ENCODE peak calls at places on chromosomes 12 and 14, in nine cellular contexts. Q, G, M, N, A, Y, T, B and K are unnamed samples.

GRCh38 chr12:7190268-7191055 is 976 bp downstream of the PEX5 start:
- DNase-seq in Q (peak), G (peak), M (peak), N (peak), A (peak), Y (peak), T (no peak), B (no peak), K (no peak)

GRCh38 chr14:97634786-97635185 is 837.6 kb downstream of the VRK1 start:
- DNase-seq in Q (no peak), G (no peak), M (no peak), N (no peak), A (no peak), Y (no peak), T (no peak), B (no peak), K (no peak)

GRCh38 chr12:80129895-80130535 is 30.7 kb downstream of the OTOGL start:
- DNase-seq in Q (no peak), G (peak), M (no peak), N (no peak), A (no peak), Y (no peak), T (no peak), B (no peak), K (no peak)

GRCh38 chr14:67420102-67420739 is 8.3 kb upstream of the PLEK2 start:
- DNase-seq in Q (peak), G (no peak), M (no peak), N (no peak), A (no peak), Y (no peak), T (no peak), B (no peak), K (no peak)

GRCh38 chr14:95981939-95982338 is 57.2 kb upstream of the C14orf132 start:
- DNase-seq in Q (no peak), G (no peak), M (no peak), N (no peak), A (no peak), Y (no peak), T (no peak), B (no peak), K (no peak)

GRCh38 chr12:102689701-102690100 is 209.3 kb upstream of the IGF1 start:
- DNase-seq in Q (no peak), G (no peak), M (no peak), N (no peak), A (no peak), Y (no peak), T (no peak), B (no peak), K (no peak)

GRCh38 chr12:111271674-111272418 is 97.0 kb downstream of the PHETA1 start:
- DNase-seq in Q (peak), G (no peak), M (no peak), N (no peak), A (no peak), Y (no peak), T (no peak), B (no peak), K (no peak)

GRCh38 chr12:19507823-19508222 is 68.5 kb downstream of the AEBP2 start:
- DNase-seq in Q (no peak), G (peak), M (no peak), N (no peak), A (no peak), Y (peak), T (no peak), B (no peak), K (peak)

GRCh38 chr14:54048311-54048710 is 91.7 kb upstream of the BMP4 start:
- DNase-seq in Q (no peak), G (no peak), M (no peak), N (no peak), A (no peak), Y (no peak), T (no peak), B (no peak), K (no peak)

GRCh38 chr14:94062344-94062904 is 18.6 kb downstream of the DDX24 start:
- DNase-seq in Q (no peak), G (no peak), M (no peak), N (no peak), A (peak), Y (no peak), T (no peak), B (no peak), K (no peak)

GRCh38 chr12:53684654-53685220 is 8.9 kb upstream of the ATP5MC2 start:
- DNase-seq in Q (no peak), G (no peak), M (no peak), N (no peak), A (no peak), Y (no peak), T (no peak), B (no peak), K (no peak)

GRCh38 chr12:48489012-48489411 is 6.7 kb downstream of the C12orf54 start:
- DNase-seq in Q (no peak), G (no peak), M (peak), N (no peak), A (peak), Y (no peak), T (no peak), B (no peak), K (no peak)

GRCh38 chr12:57738661-57739237 is at the start of gene AGAP2:
- DNase-seq in Q (no peak), G (no peak), M (no peak), N (no peak), A (no peak), Y (no peak), T (peak), B (no peak), K (no peak)

GRCh38 chr12:84727964-84728363 is 184.6 kb downstream of the SLC6A15 start:
- DNase-seq in Q (no peak), G (peak), M (no peak), N (no peak), A (peak), Y (no peak), T (no peak), B (no peak), K (no peak)

GRCh38 chr12:29241821-29242591 is 92.9 kb downstream of the FAR2 start:
- DNase-seq in Q (no peak), G (peak), M (peak), N (peak), A (peak), Y (peak), T (no peak), B (peak), K (peak)

GRCh38 chr14:54738009-54738408 is 164.6 kb downstream of the GCH1 start:
- DNase-seq in Q (no peak), G (no peak), M (no peak), N (no peak), A (no peak), Y (no peak), T (no peak), B (no peak), K (no peak)

GRCh38 chr14:92397839-92398564 is 75.0 kb downstream of the SLC24A4 start:
- DNase-seq in Q (no peak), G (no peak), M (no peak), N (no peak), A (no peak), Y (no peak), T (no peak), B (no peak), K (no peak)

GRCh38 chr12:15682826-15683225 is 106.4 kb downstream of the EPS8 start:
- DNase-seq in Q (no peak), G (no peak), M (no peak), N (no peak), A (peak), Y (no peak), T (no peak), B (no peak), K (no peak)

GRCh38 chr14:68808696-68809095 is 15.8 kb upstream of the ZFP36L1 start:
- DNase-seq in Q (no peak), G (no peak), M (no peak), N (no peak), A (no peak), Y (no peak), T (no peak), B (no peak), K (no peak)

GRCh38 chr12:66944365-66944764 is 265.5 kb upstream of the GRIP1 start:
- DNase-seq in Q (no peak), G (no peak), M (no peak), N (no peak), A (no peak), Y (no peak), T (no peak), B (no peak), K (no peak)

GRCh38 chr12:99130808-99131538 is 485.9 kb downstream of the APAF1 start:
- DNase-seq in Q (no peak), G (peak), M (peak), N (no peak), A (no peak), Y (peak), T (no peak), B (no peak), K (no peak)

GRCh38 chr14:29927596-29928341 is at the start of gene PRKD1:
- DNase-seq in Q (no peak), G (peak), M (no peak), N (peak), A (peak), Y (peak), T (peak), B (peak), K (no peak)

GRCh38 chr12:22083167-22083566 is 37.1 kb downstream of the CMAS start:
- DNase-seq in Q (peak), G (peak), M (peak), N (no peak), A (peak), Y (peak), T (no peak), B (no peak), K (no peak)

GRCh38 chr12:10584415-10584814 is 29.0 kb downstream of the MAGOHB start:
- DNase-seq in Q (no peak), G (no peak), M (no peak), N (no peak), A (no peak), Y (peak), T (no peak), B (no peak), K (no peak)

GRCh38 chr14:61355892-61356325 is 34.5 kb downstream of the PRKCH start:
- DNase-seq in Q (no peak), G (peak), M (no peak), N (peak), A (peak), Y (peak), T (no peak), B (peak), K (peak)

GRCh38 chr12:30752255-30752654 is 2.5 kb downstream of the CAPRIN2 start:
- DNase-seq in Q (no peak), G (no peak), M (no peak), N (no peak), A (no peak), Y (no peak), T (no peak), B (no peak), K (no peak)

GRCh38 chr12:94074216-94074969 is 74.0 kb upstream of the PLXNC1 start:
- DNase-seq in Q (no peak), G (peak), M (no peak), N (peak), A (no peak), Y (no peak), T (no peak), B (no peak), K (no peak)

GRCh38 chr12:19402743-19403400 is 36.4 kb upstream of the AEBP2 start:
- DNase-seq in Q (no peak), G (peak), M (no peak), N (peak), A (no peak), Y (peak), T (no peak), B (no peak), K (no peak)

DNA sequence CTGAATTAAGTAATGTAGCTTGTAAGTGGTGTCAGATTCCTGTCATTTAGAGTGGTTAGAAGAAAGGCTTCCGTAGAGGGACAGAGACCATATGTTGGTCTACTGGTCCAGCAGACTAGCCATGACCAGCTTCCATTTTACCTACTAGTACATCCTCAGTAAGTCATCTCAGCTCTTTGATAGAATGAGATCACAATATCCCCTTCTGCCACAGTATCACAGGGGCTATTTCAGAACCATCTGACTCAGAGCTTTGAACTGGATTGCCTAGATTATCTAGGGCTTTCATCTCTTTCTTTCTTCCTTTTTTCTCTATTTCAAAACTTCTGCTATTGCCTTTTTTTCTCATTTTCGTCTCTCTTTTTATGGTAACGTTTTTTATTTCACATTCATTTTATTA is 4.7 kb downstream of the ZDHHC17 start:
- DNase-seq in Q (no peak), G (no peak), M (no peak), N (no peak), A (no peak), Y (no peak), T (no peak), B (no peak), K (no peak)
- TF ChIP-seq CTCF in Q (no peak), G (no peak), M (no peak), N (no peak), A (no peak), Y (no peak), T (no peak), B (no peak), K (no peak)

GRCh38 chr12:126051611-126052107 is 986.4 kb downstream of the AACS start:
- DNase-seq in Q (no peak), G (peak), M (no peak), N (no peak), A (peak), Y (peak), T (no peak), B (no peak), K (no peak)
- TF ChIP-seq CTCF in Q (no peak), G (no peak), M (no peak), N (no peak), A (peak), Y (no peak), T (no peak), B (no peak), K (no peak)

GRCh38 chr14:38605193-38606114 is 349.6 kb upstream of the CLEC14A start:
- DNase-seq in Q (no peak), G (peak), M (no peak), N (no peak), A (no peak), Y (peak), T (no peak), B (no peak), K (no peak)
- TF ChIP-seq CTCF in Q (peak), G (no peak), M (no peak), N (no peak), A (no peak), Y (peak), T (peak), B (no peak), K (no peak)

DNA sequence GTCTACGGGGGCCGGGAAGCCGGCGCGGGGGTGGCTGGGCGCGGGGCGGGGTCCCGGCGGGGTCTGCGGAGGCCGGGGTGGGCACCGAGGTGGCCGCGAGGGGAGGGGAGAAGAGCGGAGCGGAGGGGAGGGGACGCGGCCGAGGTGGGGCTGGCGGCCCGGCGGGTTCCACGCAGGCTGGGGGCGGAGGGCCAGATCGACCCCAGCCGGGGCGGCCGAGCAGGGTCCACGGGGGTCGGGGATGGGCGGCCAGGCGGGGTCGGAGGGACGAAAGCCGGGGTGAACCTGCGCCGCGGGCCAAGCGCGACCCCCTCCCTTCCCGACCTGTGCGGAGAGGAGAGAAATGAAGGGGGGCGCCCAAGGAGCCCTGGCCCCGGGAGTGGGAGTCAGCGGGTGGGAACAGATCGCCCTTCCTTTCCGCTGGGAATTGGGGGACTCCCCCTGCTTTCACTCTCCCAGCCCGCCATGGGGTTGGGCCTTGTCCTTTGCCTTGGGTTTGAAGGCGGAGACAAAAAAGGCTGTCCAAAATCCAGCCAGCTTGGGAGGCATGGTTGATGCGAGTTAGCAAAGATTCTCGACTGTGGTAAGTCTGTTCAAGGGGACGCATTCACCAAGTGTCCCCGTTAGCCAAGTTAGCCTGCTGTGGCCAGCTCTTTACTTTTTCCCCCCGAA is 493 bp upstream of the CKAP4 start:
- DNase-seq in Q (peak), G (peak), M (peak), N (peak), A (peak), Y (peak), T (no peak), B (peak), K (no peak)
- TF ChIP-seq CTCF in Q (no peak), G (no peak), M (no peak), N (no peak), A (no peak), Y (no peak), T (no peak), B (no peak), K (no peak)

GRCh38 chr14:90383126-90383730 is 13.6 kb upstream of the CALM1 start:
- DNase-seq in Q (peak), G (peak), M (peak), N (peak), A (peak), Y (peak), T (peak), B (peak), K (peak)
- TF ChIP-seq CTCF in Q (peak), G (no peak), M (peak), N (no peak), A (no peak), Y (peak), T (no peak), B (no peak), K (no peak)

GRCh38 chr12:45655186-45655585 is 74.3 kb upstream of the ARID2 start:
- DNase-seq in Q (peak), G (peak), M (no peak), N (no peak), A (peak), Y (no peak), T (no peak), B (no peak), K (no peak)
- TF ChIP-seq CTCF in Q (peak), G (no peak), M (no peak), N (no peak), A (no peak), Y (no peak), T (no peak), B (no peak), K (no peak)

GRCh38 chr14:21070083-21070609 is at the start of gene ARHGEF40:
- DNase-seq in Q (peak), G (peak), M (peak), N (peak), A (peak), Y (peak), T (no peak), B (peak), K (no peak)

GRCh38 chr14:21068521-21069387 is 1.4 kb upstream of the ARHGEF40 start:
- DNase-seq in Q (peak), G (peak), M (peak), N (peak), A (peak), Y (peak), T (no peak), B (peak), K (no peak)

GRCh38 chr14:21069388-21070082 is 569 bp upstream of the ARHGEF40 start:
- DNase-seq in Q (no peak), G (peak), M (peak), N (peak), A (peak), Y (peak), T (no peak), B (no peak), K (no peak)

GRCh38 chr14:21063479-21063878 is 5.9 kb downstream of the RNASE8 start:
- DNase-seq in Q (no peak), G (peak), M (no peak), N (no peak), A (no peak), Y (peak), T (no peak), B (no peak), K (no peak)

GRCh38 chr14:21066882-21067502 is 3.1 kb upstream of the ARHGEF40 start:
- DNase-seq in Q (peak), G (no peak), M (peak), N (no peak), A (peak), Y (peak), T (no peak), B (no peak), K (no peak)
- TF ChIP-seq CTCF in Q (peak), G (peak), M (peak), N (no peak), A (no peak), Y (peak), T (peak), B (no peak), K (no peak)

DNA sequence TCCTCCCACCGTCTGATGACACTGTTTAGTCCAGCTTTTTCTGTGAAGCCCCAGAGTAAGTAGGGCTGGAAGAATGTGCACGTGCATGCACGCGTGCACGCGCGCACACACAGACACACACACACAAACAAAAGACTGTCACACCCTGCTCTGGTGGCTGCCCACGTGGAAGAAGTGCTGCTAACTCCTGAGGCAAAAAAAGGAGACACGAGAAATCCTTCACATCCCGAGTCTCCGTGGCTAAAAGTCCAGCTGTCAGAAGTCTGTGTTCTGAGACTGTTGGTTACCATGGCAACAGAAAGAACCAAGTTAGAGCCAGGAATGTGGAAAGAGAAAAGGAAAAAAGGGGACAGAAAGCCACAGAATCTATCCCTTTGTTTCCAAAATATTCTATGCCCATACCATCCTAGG is 1.5 kb upstream of the C12orf71 start:
- DNase-seq in Q (no peak), G (peak), M (no peak), N (peak), A (no peak), Y (peak), T (no peak), B (no peak), K (peak)
- TF ChIP-seq CTCF in Q (no peak), G (no peak), M (no peak), N (no peak), A (no peak), Y (no peak), T (no peak), B (no peak), K (no peak)

DNA sequence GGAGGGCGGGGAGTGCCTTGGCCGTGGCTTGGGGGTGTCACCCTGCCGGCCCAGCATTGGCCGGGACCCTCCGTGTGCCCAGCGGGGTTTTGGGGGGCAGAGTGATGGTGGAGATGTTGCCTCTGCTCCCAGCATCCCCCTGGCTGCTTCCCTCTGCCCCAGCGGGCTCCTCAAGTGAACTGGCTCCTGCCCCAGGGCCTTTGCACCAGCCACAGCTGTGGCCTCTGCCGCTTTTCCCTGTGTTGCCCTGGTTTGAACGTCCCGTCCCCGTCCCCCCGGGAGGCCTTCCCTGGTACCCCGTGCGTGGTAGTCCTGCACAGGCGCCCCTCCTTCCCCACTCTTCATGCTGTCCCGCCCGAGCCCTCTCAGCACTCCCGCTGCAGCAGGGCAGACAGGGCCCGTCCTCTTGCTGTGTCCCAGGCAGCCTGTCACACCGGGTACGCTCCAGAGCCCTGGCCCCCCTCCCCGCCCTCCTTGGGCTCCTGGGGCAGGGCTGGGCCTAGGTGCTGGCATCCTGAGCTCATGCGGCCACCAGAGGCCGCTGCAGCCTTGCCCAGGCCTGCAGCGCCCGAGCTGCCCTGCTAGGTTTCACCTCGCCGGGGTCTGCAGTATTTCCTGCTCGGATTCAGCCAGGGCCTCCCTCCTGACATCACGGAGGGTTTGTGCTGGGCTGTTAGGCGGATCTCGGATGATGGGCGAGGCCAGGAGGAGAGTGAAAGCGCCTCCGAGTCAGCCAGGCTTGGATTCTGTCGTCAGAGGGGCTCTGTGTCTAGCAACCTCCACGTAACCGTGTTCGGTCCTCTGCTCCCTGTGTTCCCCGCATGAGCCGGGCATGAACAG is 9.5 kb downstream of the NOC4L start:
- DNase-seq in Q (peak), G (peak), M (peak), N (peak), A (peak), Y (peak), T (peak), B (no peak), K (peak)
- TF ChIP-seq CTCF in Q (peak), G (peak), M (peak), N (peak), A (peak), Y (peak), T (peak), B (peak), K (peak)

GRCh38 chr12:1605129-1606020 is 11.0 kb upstream of the FBXL14 start:
- DNase-seq in Q (peak), G (peak), M (peak), N (peak), A (peak), Y (peak), T (peak), B (peak), K (no peak)
- TF ChIP-seq CTCF in Q (peak), G (peak), M (peak), N (peak), A (peak), Y (peak), T (peak), B (peak), K (peak)